ENCODE peak calls at places on chromosomes 13 and 19, in four cellular contexts. A is MCF 10A, J is thyroid gland, W is ascending aorta. O is an unnamed sample.

GRCh38 chr19:35240322-35240721 is 8.5 kb upstream of the LSR start:
- DNase-seq in A (no peak), J (no peak), W (no peak), O (no peak)

GRCh38 chr13:28579334-28579733 is 79.6 kb upstream of the POMP start:
- DNase-seq in A (no peak), J (peak; percentile 96), W (no peak), O (no peak)

GRCh38 chr19:14146789-14147216 is 10.4 kb upstream of the ASF1B start:
- DNase-seq in A (peak; percentile 79), J (no peak), W (no peak), O (no peak)

GRCh38 chr13:56953965-56954364 is 186.8 kb upstream of the PRR20A start:
- DNase-seq in A (peak; percentile 21), J (no peak), W (no peak), O (no peak)

GRCh38 chr13:45781553-45782326 is 69.8 kb downstream of the SIAH3 start:
- DNase-seq in A (peak; percentile 89), J (peak; percentile 95), W (no peak), O (peak; percentile 5)

GRCh38 chr13:113860579-113861432 is 3.1 kb downstream of the GAS6 start:
- DNase-seq in A (no peak), J (peak; percentile 75), W (no peak), O (no peak)

GRCh38 chr13:25286308-25286968 is 850 bp downstream of the MTMR6 start:
- DNase-seq in A (peak; percentile 50), J (peak; percentile 33), W (no peak), O (no peak)

GRCh38 chr13:23801141-23801540 is 88.1 kb downstream of the MIPEP start:
- DNase-seq in A (no peak), J (no peak), W (no peak), O (no peak)

GRCh38 chr13:97631158-97631557 is 197.2 kb downstream of the RAP2A start:
- DNase-seq in A (no peak), J (no peak), W (no peak), O (no peak)

GRCh38 chr13:46053162-46054012 is 841 bp upstream of the ZC3H13 start:
- DNase-seq in A (no peak), J (no peak), W (no peak), O (no peak)

GRCh38 chr13:27147530-27148170 is 24.0 kb downstream of the USP12 start:
- DNase-seq in A (no peak), J (no peak), W (no peak), O (no peak)

GRCh38 chr19:7540761-7541480 is 5.4 kb downstream of the PNPLA6 start:
- DNase-seq in A (peak; percentile 38), J (no peak), W (no peak), O (no peak)

GRCh38 chr13:23844132-23844531 is 45.1 kb downstream of the MIPEP start:
- DNase-seq in A (no peak), J (no peak), W (no peak), O (no peak)

GRCh38 chr13:98482476-98483444 is 94.1 kb downstream of the STK24 start:
- DNase-seq in A (peak; percentile 79), J (peak; percentile 91), W (peak; percentile 31), O (no peak)

GRCh38 chr19:15114153-15114540 is 6.9 kb downstream of the SYDE1 start:
- DNase-seq in A (peak; percentile 36), J (no peak), W (peak; percentile 30), O (no peak)

GRCh38 chr13:44439615-44440014 is 66.0 kb downstream of the SERP2 start:
- DNase-seq in A (no peak), J (no peak), W (no peak), O (no peak)

GRCh38 chr19:55346725-55347441 is 7.2 kb downstream of the KMT5C start:
- DNase-seq in A (no peak), J (no peak), W (no peak), O (no peak)

GRCh38 chr19:12834976-12835757 is 788 bp upstream of the RTBDN start:
- DNase-seq in A (no peak), J (peak; percentile 20), W (no peak), O (peak; percentile 21)

GRCh38 chr13:84896128-84896527 is 903.1 kb downstream of the SLITRK6 start:
- DNase-seq in A (peak; percentile 84), J (no peak), W (no peak), O (peak; percentile 6)

GRCh38 chr13:36259361-36260137 is 38.1 kb downstream of the CCDC169 start:
- DNase-seq in A (no peak), J (no peak), W (no peak), O (no peak)

GRCh38 chr13:72255908-72256307 is 388.9 kb upstream of the DACH1 start:
- DNase-seq in A (peak; percentile 51), J (peak; percentile 40), W (no peak), O (peak; percentile 5)

GRCh38 chr13:103431880-103432279 is 365.7 kb upstream of the SLC10A2 start:
- DNase-seq in A (no peak), J (no peak), W (no peak), O (no peak)

GRCh38 chr19:43662487-43662886 is 7.5 kb downstream of the PLAUR start:
- DNase-seq in A (peak; percentile 40), J (no peak), W (no peak), O (peak; percentile 20)

GRCh38 chr19:35363711-35364425 is 5.6 kb downstream of the FFAR3 start:
- DNase-seq in A (no peak), J (no peak), W (no peak), O (no peak)

GRCh38 chr19:405138-405965 is 3.6 kb downstream of the C2CD4C start:
- DNase-seq in A (no peak), J (peak; percentile 26), W (no peak), O (no peak)

GRCh38 chr13:60538566-60538965 is 141.5 kb downstream of the TDRD3 start:
- DNase-seq in A (no peak), J (no peak), W (no peak), O (no peak)

GRCh38 chr19:16265890-16266585 is 58.6 kb upstream of the KLF2 start:
- DNase-seq in A (no peak), J (no peak), W (no peak), O (no peak)

GRCh38 chr13:103521532-103521931 is 455.3 kb upstream of the SLC10A2 start:
- DNase-seq in A (no peak), J (no peak), W (no peak), O (no peak)

GRCh38 chr13:95643814-95644598 is 500 bp downstream of the DZIP1 start:
- DNase-seq in A (peak; percentile 36), J (no peak), W (no peak), O (peak; percentile 7)

GRCh38 chr13:71771144-71771543 is 95.9 kb downstream of the DACH1 start:
- DNase-seq in A (no peak), J (no peak), W (no peak), O (no peak)

GRCh38 chr19:32404939-32405430 is 585 bp upstream of the DPY19L3 start:
- DNase-seq in A (peak; percentile 36), J (peak; percentile 71), W (no peak), O (peak; percentile 59)

GRCh38 chr19:12703056-12703455 is 6.6 kb upstream of the FBXW9 start:
- DNase-seq in A (peak; percentile 37), J (no peak), W (no peak), O (no peak)

GRCh38 chr13:39699274-39699673 is 43.8 kb downstream of the COG6 start:
- DNase-seq in A (no peak), J (no peak), W (no peak), O (no peak)
- TF ChIP-seq CTCF in A (no peak), J (no peak), W (no peak), O (no peak)

DNA sequence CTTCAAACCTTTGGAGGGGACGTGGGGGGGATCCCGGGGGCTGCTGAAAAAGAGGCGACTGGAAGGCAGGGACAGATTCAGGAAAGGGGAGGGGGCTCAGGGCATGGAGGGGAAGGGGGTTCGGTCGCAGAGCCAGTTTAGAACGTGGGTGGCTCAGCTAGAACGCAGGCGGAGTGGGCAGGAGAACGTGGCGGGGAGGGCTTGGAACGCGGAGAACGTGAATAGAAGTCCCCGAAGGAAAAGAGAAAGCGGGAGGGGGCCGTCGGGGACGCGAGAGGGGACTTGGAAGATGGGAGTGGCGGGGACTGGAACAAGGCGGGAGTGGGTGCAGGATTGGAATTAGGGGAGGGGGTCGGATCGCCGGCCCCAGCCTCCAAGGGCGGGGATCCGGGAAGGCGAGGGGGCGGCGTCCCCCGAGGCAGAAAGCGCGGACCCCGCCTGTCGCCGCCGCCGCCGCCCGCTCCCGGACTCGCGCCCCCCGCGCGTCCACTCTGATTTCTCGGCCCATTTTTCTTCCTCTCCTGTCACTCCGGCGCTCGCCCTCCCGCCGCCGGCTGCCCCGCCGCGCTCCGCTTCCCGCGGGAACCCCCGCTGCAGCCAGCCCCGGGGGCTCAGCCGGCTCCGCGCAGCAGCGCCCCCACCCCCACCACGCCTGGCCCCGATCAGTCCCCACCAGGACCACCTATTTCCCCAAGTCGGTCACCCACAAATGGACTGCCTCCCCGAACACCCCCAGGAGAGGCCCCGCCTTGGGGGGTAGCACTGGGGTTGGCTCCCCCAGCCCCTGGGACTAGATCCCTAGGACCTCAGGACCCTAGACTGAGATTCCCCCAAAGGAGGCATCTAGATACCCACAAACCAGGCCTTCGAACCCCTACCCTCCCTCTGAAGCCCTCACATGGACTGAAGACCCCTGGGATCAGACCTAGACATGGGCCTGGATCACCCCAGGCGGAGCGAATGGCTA is 12.5 kb upstream of the ERFL start:
- DNase-seq in A (no peak), J (no peak), W (no peak), O (no peak)
- TF ChIP-seq CTCF in A (no peak), J (no peak), W (no peak), O (no peak)

DNA sequence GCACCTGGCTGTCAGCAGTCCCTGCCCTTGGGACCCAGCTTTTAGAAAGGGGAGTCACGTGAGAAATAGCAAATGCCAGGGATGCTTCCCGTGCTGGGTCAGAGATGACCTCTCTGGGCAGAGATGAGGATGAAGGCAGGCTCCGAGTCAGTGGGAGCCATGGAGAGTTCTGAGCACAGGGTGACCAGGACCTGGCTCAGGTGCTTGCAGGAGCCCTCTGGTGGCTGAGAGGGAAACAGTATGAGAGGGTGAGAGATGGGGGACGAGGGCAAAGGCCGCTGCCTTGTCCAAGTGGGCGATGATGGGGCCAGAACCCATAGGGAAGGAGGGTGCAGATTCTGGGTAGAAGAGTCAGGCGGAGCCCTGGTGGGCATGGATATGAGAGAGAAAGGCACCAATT is 15.8 kb downstream of the TMED1 start:
- DNase-seq in A (no peak), J (no peak), W (no peak), O (peak; percentile 14)
- TF ChIP-seq CTCF in A (no peak), J (peak; percentile 15), W (no peak), O (no peak)

DNA sequence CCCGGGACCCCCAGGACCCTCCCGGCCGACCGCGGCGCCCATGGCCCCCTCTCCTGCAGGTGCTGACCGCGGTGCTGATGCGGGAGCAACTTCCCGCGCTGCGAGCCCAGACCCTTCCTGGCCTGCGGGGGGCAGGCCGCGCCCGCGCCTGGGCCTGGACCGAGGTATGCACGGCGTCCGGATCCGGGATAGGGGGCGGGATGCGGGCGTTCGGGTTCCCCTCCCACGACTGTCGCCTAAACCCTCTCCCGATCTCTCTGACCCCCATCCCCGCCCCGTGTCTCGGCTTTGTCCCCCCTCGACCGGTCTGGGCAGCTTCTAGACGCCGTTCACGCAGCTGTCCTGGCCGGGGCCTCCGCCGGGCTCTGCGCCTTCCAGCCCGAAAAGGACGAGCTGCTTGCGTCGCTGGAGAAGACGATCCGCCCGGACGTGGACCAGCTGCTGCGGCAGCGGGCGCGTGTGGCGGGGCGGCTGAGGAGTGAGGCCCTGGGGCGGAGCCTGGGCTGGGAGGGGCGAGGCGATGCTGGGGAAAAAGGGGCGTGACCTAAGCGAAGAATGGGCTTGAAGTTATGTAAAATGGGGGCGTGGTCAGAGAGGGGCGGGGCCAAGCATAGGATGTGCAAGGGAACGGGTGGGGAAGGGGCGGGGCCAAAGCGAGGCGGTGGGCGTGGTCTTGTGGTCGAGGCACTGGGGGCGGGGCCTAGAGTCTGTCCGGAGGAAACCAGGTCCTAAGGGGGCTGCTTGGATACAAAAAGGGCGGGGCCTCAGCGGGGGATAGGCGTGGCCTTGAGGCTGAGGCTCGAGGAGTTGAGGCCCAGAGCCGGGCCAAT is 15.9 kb upstream of the COLGALT1 start:
- DNase-seq in A (peak; percentile 88), J (peak; percentile 75), W (peak; percentile 74), O (peak; percentile 87)
- TF ChIP-seq CTCF in A (peak; percentile 32), J (no peak), W (peak; percentile 15), O (no peak)

GRCh38 chr13:110107568-110108347 is 199.2 kb downstream of the COL4A1 start:
- DNase-seq in A (no peak), J (no peak), W (no peak), O (no peak)
- TF ChIP-seq CTCF in A (no peak), J (no peak), W (no peak), O (no peak)

O was measured in Calu3.